ENCODE peak calls at places on chromosomes 16 and 17, in eight cellular contexts. One of them, this sample, is unnamed.

GRCh38 chr17:45189002-45189401 is 27.3 kb downstream of the HEXIM2 start:
- DNase-seq in upper lobe of right lung: no peak
- DNase-seq in AG04450: no peak
- DNase-seq in Karpas-422: no peak
- DNase-seq in IMR-90: no peak
- DNase-seq in astrocyte of the spinal cord: no peak
- DNase-seq in activated CD4-positive, alpha-beta T cell treated with anti-CD3 and anti-CD28 coated beads, Interleukin-2, amount 50 U/mL, for 1 hour: no peak
- DNase-seq in NCI-H2081 treated with DMSO at 0.1 percent for 48 hours: no peak
- DNase-seq in this sample: no peak

GRCh38 chr17:71287246-71287828 is 833.5 kb upstream of the SOX9 start:
- DNase-seq in upper lobe of right lung: no peak
- DNase-seq in AG04450: no peak
- DNase-seq in Karpas-422: no peak
- DNase-seq in IMR-90: no peak
- DNase-seq in astrocyte of the spinal cord: peak; percentile 14
- DNase-seq in activated CD4-positive, alpha-beta T cell treated with anti-CD3 and anti-CD28 coated beads, Interleukin-2, amount 50 U/mL, for 1 hour: no peak
- DNase-seq in NCI-H2081 treated with DMSO at 0.1 percent for 48 hours: no peak
- DNase-seq in this sample: no peak

GRCh38 chr17:21125862-21126261 is 902 bp upstream of the DHRS7B start:
- DNase-seq in upper lobe of right lung: no peak
- DNase-seq in AG04450: no peak
- DNase-seq in Karpas-422: peak; percentile 64
- DNase-seq in IMR-90: no peak
- DNase-seq in astrocyte of the spinal cord: no peak
- DNase-seq in activated CD4-positive, alpha-beta T cell treated with anti-CD3 and anti-CD28 coated beads, Interleukin-2, amount 50 U/mL, for 1 hour: peak; percentile 57
- DNase-seq in NCI-H2081 treated with DMSO at 0.1 percent for 48 hours: no peak
- DNase-seq in this sample: no peak

GRCh38 chr17:6070280-6070894 is at the start of gene WSCD1:
- DNase-seq in upper lobe of right lung: no peak
- DNase-seq in AG04450: no peak
- DNase-seq in Karpas-422: no peak
- DNase-seq in IMR-90: no peak
- DNase-seq in astrocyte of the spinal cord: no peak
- DNase-seq in activated CD4-positive, alpha-beta T cell treated with anti-CD3 and anti-CD28 coated beads, Interleukin-2, amount 50 U/mL, for 1 hour: no peak
- DNase-seq in NCI-H2081 treated with DMSO at 0.1 percent for 48 hours: no peak
- DNase-seq in this sample: no peak

GRCh38 chr17:14289162-14289561 is 11.7 kb upstream of the HS3ST3B1 start:
- DNase-seq in upper lobe of right lung: no peak
- DNase-seq in AG04450: no peak
- DNase-seq in Karpas-422: no peak
- DNase-seq in IMR-90: no peak
- DNase-seq in astrocyte of the spinal cord: no peak
- DNase-seq in activated CD4-positive, alpha-beta T cell treated with anti-CD3 and anti-CD28 coated beads, Interleukin-2, amount 50 U/mL, for 1 hour: no peak
- DNase-seq in NCI-H2081 treated with DMSO at 0.1 percent for 48 hours: no peak
- DNase-seq in this sample: no peak

GRCh38 chr16:81321537-81321936 is 6.8 kb downstream of the GAN start:
- DNase-seq in upper lobe of right lung: no peak
- DNase-seq in AG04450: no peak
- DNase-seq in Karpas-422: no peak
- DNase-seq in IMR-90: no peak
- DNase-seq in astrocyte of the spinal cord: no peak
- DNase-seq in activated CD4-positive, alpha-beta T cell treated with anti-CD3 and anti-CD28 coated beads, Interleukin-2, amount 50 U/mL, for 1 hour: no peak
- DNase-seq in NCI-H2081 treated with DMSO at 0.1 percent for 48 hours: no peak
- DNase-seq in this sample: no peak

GRCh38 chr17:58328195-58329034 is at the start of gene TSPOAP1:
- DNase-seq in upper lobe of right lung: peak; percentile 70
- DNase-seq in AG04450: no peak
- DNase-seq in Karpas-422: peak; percentile 98
- DNase-seq in IMR-90: no peak
- DNase-seq in astrocyte of the spinal cord: no peak
- DNase-seq in activated CD4-positive, alpha-beta T cell treated with anti-CD3 and anti-CD28 coated beads, Interleukin-2, amount 50 U/mL, for 1 hour: peak; percentile 67
- DNase-seq in NCI-H2081 treated with DMSO at 0.1 percent for 48 hours: no peak
- DNase-seq in this sample: no peak

GRCh38 chr16:2537451-2538379 is at the start of gene PDPK1:
- DNase-seq in upper lobe of right lung: peak; percentile 97
- DNase-seq in AG04450: peak; percentile 78
- DNase-seq in Karpas-422: peak; percentile 99
- DNase-seq in IMR-90: peak; percentile 92
- DNase-seq in astrocyte of the spinal cord: peak; percentile 95
- DNase-seq in activated CD4-positive, alpha-beta T cell treated with anti-CD3 and anti-CD28 coated beads, Interleukin-2, amount 50 U/mL, for 1 hour: peak; percentile 90
- DNase-seq in NCI-H2081 treated with DMSO at 0.1 percent for 48 hours: peak; percentile 53
- DNase-seq in this sample: peak; percentile 89

GRCh38 chr16:49463529-49463928 is 89.9 kb downstream of the C16orf78 start:
- DNase-seq in upper lobe of right lung: no peak
- DNase-seq in AG04450: no peak
- DNase-seq in Karpas-422: peak; percentile 53
- DNase-seq in IMR-90: no peak
- DNase-seq in astrocyte of the spinal cord: no peak
- DNase-seq in activated CD4-positive, alpha-beta T cell treated with anti-CD3 and anti-CD28 coated beads, Interleukin-2, amount 50 U/mL, for 1 hour: peak; percentile 72
- DNase-seq in NCI-H2081 treated with DMSO at 0.1 percent for 48 hours: no peak
- DNase-seq in this sample: no peak

GRCh38 chr17:57379237-57380054 is 123.1 kb downstream of the MSI2 start:
- DNase-seq in upper lobe of right lung: no peak
- DNase-seq in AG04450: no peak
- DNase-seq in Karpas-422: no peak
- DNase-seq in IMR-90: peak; percentile 12
- DNase-seq in astrocyte of the spinal cord: peak; percentile 27
- DNase-seq in activated CD4-positive, alpha-beta T cell treated with anti-CD3 and anti-CD28 coated beads, Interleukin-2, amount 50 U/mL, for 1 hour: no peak
- DNase-seq in NCI-H2081 treated with DMSO at 0.1 percent for 48 hours: no peak
- DNase-seq in this sample: no peak

GRCh38 chr17:81150379-81151038 is 14.8 kb upstream of the PVALEF start:
- DNase-seq in upper lobe of right lung: peak; percentile 82
- DNase-seq in AG04450: no peak
- DNase-seq in Karpas-422: no peak
- DNase-seq in IMR-90: no peak
- DNase-seq in astrocyte of the spinal cord: no peak
- DNase-seq in activated CD4-positive, alpha-beta T cell treated with anti-CD3 and anti-CD28 coated beads, Interleukin-2, amount 50 U/mL, for 1 hour: no peak
- DNase-seq in NCI-H2081 treated with DMSO at 0.1 percent for 48 hours: no peak
- DNase-seq in this sample: no peak

GRCh38 chr17:82107341-82107860 is 9.4 kb upstream of the FASN start:
- DNase-seq in upper lobe of right lung: no peak
- DNase-seq in AG04450: no peak
- DNase-seq in Karpas-422: peak; percentile 69
- DNase-seq in IMR-90: no peak
- DNase-seq in astrocyte of the spinal cord: no peak
- DNase-seq in activated CD4-positive, alpha-beta T cell treated with anti-CD3 and anti-CD28 coated beads, Interleukin-2, amount 50 U/mL, for 1 hour: no peak
- DNase-seq in NCI-H2081 treated with DMSO at 0.1 percent for 48 hours: no peak
- DNase-seq in this sample: no peak